ENCODE peak calls at places on chromosomes 3 and 15, in six cellular contexts. V is CD8-positive, alpha-beta memory T cell; N is right atrium auricular region; C is gastrocnemius medialis; I is heart left ventricle; L is GM23338. F is an unnamed sample. For H3K4me1 and H3K27me3, the result is how much of the 10 kb centered on the place peaks cover.

GRCh38 chr3:15330031-15330596 is 2.3 kb downstream of the SH3BP5 start:
- DNase-seq in I (peak), V (no peak), N (peak), C (peak), L (no peak), F (no peak)

GRCh38 chr3:123157598-123158287 is 44.0 kb upstream of the SEC22A start:
- DNase-seq in L (no peak), N (no peak), V (no peak), I (no peak), C (no peak), F (no peak)

GRCh38 chr15:49225572-49226281 is 55.7 kb downstream of the GALK2 start:
- DNase-seq in N (no peak), C (no peak), I (no peak), L (peak), V (no peak), F (no peak)

GRCh38 chr3:76554717-76555116 is 485.2 kb upstream of the ROBO2 start:
- DNase-seq in V (no peak), L (no peak), I (no peak), N (no peak), C (no peak), F (no peak)

GRCh38 chr15:79779739-79780138 is 117.1 kb downstream of the MTHFS start:
- DNase-seq in V (no peak), N (no peak), L (no peak), I (no peak), C (no peak), F (no peak)

GRCh38 chr3:125142418-125142778 is 70.2 kb downstream of the SLC12A8 start:
- DNase-seq in V (no peak), L (peak), C (no peak), N (no peak), I (no peak), F (no peak)

GRCh38 chr3:17195856-17196604 is 311.3 kb downstream of the PLCL2 start:
- DNase-seq in C (no peak), I (no peak), V (no peak), N (no peak), L (peak), F (no peak)

GRCh38 chr3:27888562-27888961 is 166.4 kb upstream of the EOMES start:
- DNase-seq in I (no peak), L (peak), N (no peak), V (no peak), C (no peak), F (no peak)

GRCh38 chr3:131020122-131020693 is 6.4 kb downstream of the ASTE1 start:
- DNase-seq in I (no peak), N (no peak), L (peak), C (no peak), V (no peak), F (no peak)

GRCh38 chr3:41199866-41200668 is 762 bp downstream of the CTNNB1 start:
- DNase-seq in I (peak), L (peak), N (no peak), V (peak), C (peak), F (peak)

GRCh38 chr3:78867409-78868372 is 900.1 kb downstream of the ROBO1 start:
- DNase-seq in N (no peak), C (no peak), L (no peak), I (no peak), V (no peak), F (no peak)

GRCh38 chr15:40567111-40567510 is 2.0 kb upstream of the RPUSD2 start:
- DNase-seq in V (no peak), C (no peak), L (peak), I (no peak), N (no peak), F (no peak)

GRCh38 chr3:147838650-147839049 is 429.5 kb downstream of the ZIC1 start:
- DNase-seq in V (no peak), I (no peak), C (no peak), N (no peak), L (peak), F (no peak)

GRCh38 chr15:84894743-84895425 is 10.4 kb downstream of the SLC28A1 start:
- DNase-seq in V (no peak), C (no peak), N (no peak), I (no peak), L (no peak), F (no peak)

GRCh38 chr3:189334064-189334920 is 162.5 kb downstream of the TPRG1 start:
- DNase-seq in L (no peak), I (no peak), C (no peak), N (no peak), V (peak), F (no peak)

GRCh38 chr15:63833246-63833696 is 477 bp downstream of the HERC1 start:
- DNase-seq in L (peak), N (no peak), V (peak), I (peak), C (peak), F (no peak)

GRCh38 chr15:79168922-79169322 is 78.3 kb upstream of the RASGRF1 start:
- DNase-seq in N (peak), L (peak), I (peak), V (no peak), C (no peak), F (no peak)

GRCh38 chr3:114242947-114243346 is 5.6 kb upstream of the ZNF80 start:
- DNase-seq in I (no peak), C (no peak), L (no peak), N (no peak), V (no peak), F (no peak)

GRCh38 chr3:50192689-50193141 is 1.3 kb downstream of the GNAT1 start:
- DNase-seq in L (peak), C (no peak), V (peak), I (peak), N (peak), F (peak)

GRCh38 chr15:85381850-85382751 is 1.7 kb downstream of the AKAP13 start:
- DNase-seq in I (no peak), V (no peak), L (no peak), C (no peak), N (no peak), F (no peak)

GRCh38 chr15:29050870-29051269 is 165.1 kb downstream of the APBA2 start:
- DNase-seq in C (no peak), V (peak), N (no peak), I (no peak), L (no peak), F (no peak)

GRCh38 chr15:78070049-78070698 is 7.3 kb downstream of the TBC1D2B start:
- DNase-seq in V (no peak), L (no peak), C (no peak), N (no peak), I (peak), F (no peak)

GRCh38 chr3:13888576-13888975 is 8.7 kb upstream of the WNT7A start:
- DNase-seq in N (peak), L (no peak), I (no peak), C (no peak), V (no peak), F (no peak)

GRCh38 chr15:101044625-101045235 is 125.6 kb downstream of the LRRK1 start:
- DNase-seq in V (no peak), L (no peak), C (no peak), I (peak), N (peak), F (no peak)

GRCh38 chr15:62588930-62589655 is 424.0 kb upstream of the C2CD4B start:
- DNase-seq in C (no peak), N (no peak), V (no peak), L (no peak), I (no peak), F (no peak)

GRCh38 chr3:132997404-132997803 is 40.8 kb upstream of the TMEM108 start:
- DNase-seq in C (no peak), L (no peak), N (no peak), V (no peak), I (no peak), F (no peak)

GRCh38 chr3:150147776-150148175 is 177.1 kb upstream of the PFN2 start:
- DNase-seq in L (no peak), I (no peak), V (no peak), C (peak), N (no peak), F (no peak)

GRCh38 chr3:50876947-50877346 is 202.2 kb downstream of the DOCK3 start:
- DNase-seq in I (no peak), C (no peak), L (no peak), V (no peak), N (no peak), F (no peak)

GRCh38 chr3:196408565-196409300 is 23.5 kb downstream of the UBXN7 start:
- DNase-seq in N (no peak), V (no peak), L (no peak), I (no peak), C (no peak), F (no peak)

DNA sequence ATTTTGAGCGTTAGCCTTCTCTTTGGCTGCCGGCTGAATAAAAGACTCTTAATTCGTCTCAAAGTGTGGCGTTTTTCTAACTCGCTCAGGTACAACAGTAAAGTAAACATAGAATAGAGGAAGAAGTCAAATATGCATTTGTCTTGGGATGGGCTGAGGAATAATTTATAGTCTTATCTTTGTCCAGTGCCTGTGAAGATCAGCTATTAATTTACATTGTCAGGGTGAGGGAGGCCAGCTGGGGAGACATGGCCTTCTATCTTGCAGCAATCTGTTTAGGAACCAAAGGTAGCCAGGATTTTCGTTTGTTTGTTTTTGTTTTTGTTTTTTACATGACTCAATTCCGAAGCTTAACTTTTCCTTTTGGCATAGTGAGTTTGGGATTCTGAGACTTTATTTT is 100.2 kb downstream of the VPS8 start:
- DNase-seq in N (no peak), V (no peak), C (no peak), L (no peak), I (no peak), F (no peak)
- H3K4me1 ChIP-seq in N (under half), V (under half), C (under half), L (half or more), I (under half), F (under half)

GRCh38 chr15:89414571-89414970 is 79.9 kb upstream of the POLG start:
- DNase-seq in V (no peak), N (no peak), C (no peak), L (no peak), I (no peak), F (no peak)
- H3K27me3 ChIP-seq in V (half or more), N (under half), C (half or more), L (half or more), I (half or more), F (half or more)

GRCh38 chr3:46965151-46965550 is 11.4 kb downstream of the CCDC12 start:
- DNase-seq in C (no peak), L (no peak), I (no peak), V (no peak), N (no peak), F (no peak)
- H3K4me1 ChIP-seq in C (half or more), L (under half), I (half or more), V (half or more), N (under half), F (under half)

DNA sequence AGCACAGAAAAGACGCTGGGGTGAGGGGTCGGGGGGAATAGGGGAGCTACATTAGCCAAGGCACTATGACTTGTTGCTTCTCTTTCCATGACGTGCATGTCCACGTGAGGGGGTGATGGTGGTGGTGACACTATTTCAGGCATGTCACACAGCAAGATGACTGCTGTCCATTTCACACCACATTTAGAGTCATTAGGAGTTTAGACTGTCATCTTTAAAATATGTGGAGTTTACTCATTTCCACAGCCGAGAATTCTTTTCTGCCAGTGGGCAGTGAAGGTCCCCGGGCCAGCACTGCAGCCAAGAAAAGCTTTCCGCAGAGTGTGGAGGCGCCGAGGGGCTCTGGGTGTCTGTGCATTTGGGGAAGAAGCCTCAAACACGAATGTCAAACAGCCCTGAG is 954 bp upstream of the DGKG start:
- DNase-seq in N (peak), C (no peak), V (no peak), I (no peak), L (no peak), F (no peak)
- H3K27me3 ChIP-seq in N (under half), C (under half), V (under half), I (under half), L (half or more), F (under half)

GRCh38 chr15:71549100-71549499 is 261.3 kb upstream of the NR2E3 start:
- DNase-seq in L (no peak), I (no peak), N (no peak), C (no peak), V (no peak), F (no peak)

GRCh38 chr15:71547066-71547465 is 263.3 kb upstream of the NR2E3 start:
- DNase-seq in L (peak), C (no peak), V (no peak), N (no peak), I (peak), F (no peak)

GRCh38 chr15:71545923-71546322 is 264.4 kb upstream of the NR2E3 start:
- DNase-seq in I (no peak), L (no peak), C (no peak), N (no peak), V (no peak), F (no peak)

GRCh38 chr15:71549697-71550096 is 260.7 kb upstream of the NR2E3 start:
- DNase-seq in C (no peak), V (no peak), I (peak), N (no peak), L (no peak), F (no peak)

DNA sequence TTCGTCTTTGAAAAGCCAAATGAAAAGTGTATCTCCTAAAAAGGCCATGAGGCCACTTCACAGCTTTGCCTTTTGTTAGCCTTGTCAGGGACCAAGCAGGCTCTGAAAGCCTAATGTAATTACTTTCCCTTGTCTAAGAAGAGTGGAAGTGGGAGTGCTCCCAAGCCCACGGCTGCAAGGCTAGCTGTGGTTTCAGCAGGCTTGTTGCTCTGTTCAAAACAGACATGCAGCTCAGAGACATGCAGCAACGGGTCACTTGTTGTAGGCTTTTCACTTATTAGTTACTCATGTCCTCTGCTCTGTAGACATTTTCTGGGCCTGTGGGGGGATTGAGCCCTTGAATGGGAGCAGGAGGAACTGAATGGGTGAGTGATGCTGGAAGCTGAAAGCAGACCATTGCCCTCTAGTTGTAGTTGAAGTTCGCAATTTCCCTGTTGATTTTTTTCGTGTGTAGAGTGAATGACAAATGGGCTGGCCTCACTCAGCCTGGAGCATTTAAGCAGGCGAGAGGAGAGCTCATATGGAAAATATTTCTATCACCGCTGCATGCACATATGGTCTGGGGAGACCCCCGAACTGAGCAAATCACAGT is 261.9 kb upstream of the NR2E3 start:
- DNase-seq in V (no peak), C (no peak), I (no peak), N (no peak), L (peak), F (no peak)
- H3K4me1 ChIP-seq in V (under half), C (under half), I (under half), N (under half), L (under half), F (under half)

GRCh38 chr3:169299129-169299528 is 364.4 kb downstream of the MECOM start:
- DNase-seq in L (no peak), I (no peak), V (no peak), N (no peak), C (no peak), F (no peak)

GRCh38 chr3:169298247-169298992 is 365.1 kb downstream of the MECOM start:
- DNase-seq in V (no peak), C (no peak), N (no peak), I (no peak), L (no peak), F (no peak)

GRCh38 chr3:169299897-169300296 is 363.6 kb downstream of the MECOM start:
- DNase-seq in V (no peak), I (no peak), L (no peak), N (no peak), C (no peak), F (no peak)

GRCh38 chr3:169297214-169297613 is 366.3 kb downstream of the MECOM start:
- DNase-seq in L (no peak), N (no peak), C (no peak), I (no peak), V (no peak), F (no peak)

GRCh38 chr3:169300436-169300835 is 363.1 kb downstream of the MECOM start:
- DNase-seq in L (no peak), N (no peak), C (no peak), I (no peak), V (no peak), F (no peak)
- H3K27me3 ChIP-seq in L (under half), N (under half), C (under half), I (under half), V (under half), F (under half)

GRCh38 chr3:58032186-58032585 is 24.0 kb downstream of the FLNB start:
- DNase-seq in C (no peak), V (no peak), N (no peak), I (no peak), L (no peak), F (no peak)
- H3K4me1 ChIP-seq in C (under half), V (under half), N (under half), I (under half), L (half or more), F (under half)

DNA sequence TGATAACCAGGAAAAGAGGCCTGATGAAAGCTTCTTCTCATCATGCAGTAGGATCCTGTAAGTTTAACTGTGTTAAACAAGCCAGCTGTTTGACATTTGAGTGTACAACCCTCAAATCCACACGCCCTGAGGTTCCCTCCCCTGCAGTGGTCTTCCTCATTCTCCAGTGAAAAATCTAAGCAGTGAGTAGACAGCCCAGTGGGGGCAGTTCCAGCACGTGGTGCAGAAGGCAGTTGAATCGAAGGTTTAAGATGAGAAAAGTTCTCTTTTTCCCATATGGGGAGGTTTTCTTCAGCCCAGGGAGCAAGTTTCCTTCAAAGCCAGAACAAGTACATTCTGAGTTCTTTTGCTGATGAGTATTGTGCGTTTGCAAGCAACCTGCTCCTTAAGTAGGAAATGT is 174.5 kb downstream of the NR2F2 start:
- DNase-seq in V (no peak), N (no peak), C (no peak), L (no peak), I (no peak), F (no peak)
- H3K27me3 ChIP-seq in V (under half), N (under half), C (under half), L (under half), I (under half), F (under half)

F was measured in effector memory CD4-positive, alpha-beta T cell.